ENCODE peak calls at places on chromosomes 13 and 19, in eight cellular contexts. X, I, A, R, K, C, Y and M are unnamed samples.

GRCh38 chr13:37457594-37457993 is 141.0 kb downstream of the POSTN start:
- DNase-seq in C (peak), R (no peak), Y (no peak), X (no peak), I (no peak), A (no peak), K (no peak), M (no peak)

GRCh38 chr19:18422530-18423191 is 3.5 kb downstream of the SSBP4 start:
- DNase-seq in A (no peak), K (no peak), Y (peak), I (no peak), C (no peak), X (no peak), R (no peak), M (no peak)

GRCh38 chr19:4197625-4198466 is 15.4 kb downstream of the ANKRD24 start:
- DNase-seq in C (no peak), Y (no peak), R (no peak), X (no peak), A (no peak), I (no peak), K (peak), M (no peak)

GRCh38 chr13:95641961-95642621 is 2.4 kb downstream of the DZIP1 start:
- DNase-seq in Y (peak), C (peak), A (peak), I (peak), R (no peak), X (no peak), K (peak), M (no peak)

GRCh38 chr13:30421093-30422055 is 919 bp upstream of the UBE2L5 start:
- DNase-seq in A (peak), C (peak), R (peak), X (peak), K (no peak), I (peak), Y (peak), M (peak)

GRCh38 chr13:60944863-60945262 is 470.8 kb downstream of the PCDH20 start:
- DNase-seq in X (no peak), A (no peak), I (no peak), C (no peak), Y (no peak), K (no peak), R (no peak), M (no peak)

GRCh38 chr19:9913237-9914000 is 22.9 kb downstream of the OLFM2 start:
- DNase-seq in I (peak), Y (peak), R (peak), C (peak), K (no peak), A (no peak), X (no peak), M (no peak)

GRCh38 chr13:22592515-22592914 is 588.3 kb upstream of the SGCG start:
- DNase-seq in A (no peak), K (no peak), Y (no peak), C (no peak), I (no peak), X (no peak), R (no peak), M (no peak)

GRCh38 chr13:73429691-73430090 is 370.9 kb downstream of the KLF5 start:
- DNase-seq in K (no peak), Y (no peak), I (no peak), C (peak), R (no peak), X (no peak), A (no peak), M (no peak)

GRCh38 chr13:89827552-89827951 is 1519.9 kb upstream of the MIR17HG start:
- DNase-seq in R (no peak), K (no peak), X (no peak), A (no peak), C (no peak), I (no peak), Y (no peak), M (no peak)

GRCh38 chr13:23547000-23547590 is 23.1 kb upstream of the TNFRSF19 start:
- DNase-seq in A (peak), I (peak), R (peak), C (peak), X (no peak), K (no peak), Y (peak), M (no peak)

GRCh38 chr19:42279148-42279901 is 10.3 kb downstream of the CIC start:
- DNase-seq in X (no peak), I (no peak), R (no peak), K (no peak), C (no peak), A (no peak), Y (peak), M (peak)

GRCh38 chr19:10491472-10492047 is 11.6 kb downstream of the KEAP1 start:
- DNase-seq in A (no peak), I (no peak), Y (no peak), K (no peak), X (no peak), C (no peak), R (no peak), M (no peak)

GRCh38 chr19:6056801-6057650 is 53.3 kb downstream of the RFX2 start:
- DNase-seq in A (peak), Y (peak), I (peak), C (peak), X (no peak), R (peak), K (peak), M (peak)